ENCODE peak calls at places on chromosomes 6 and 20, in nine cellular contexts. O, K, W, M, F, I, U, S and L are unnamed samples.

GRCh38 chr6:135901776-135902524 is 50.4 kb downstream of the PDE7B start:
- DNase-seq in O (no peak), K (no peak), W (peak; percentile 92), M (peak; percentile 69), F (no peak), I (no peak), U (no peak), S (no peak), L (peak; percentile 72)

GRCh38 chr6:5333653-5334052 is 72.3 kb downstream of the FARS2 start:
- DNase-seq in O (no peak), K (no peak), W (peak; percentile 60), M (no peak), F (no peak), I (peak; percentile 57), U (no peak), S (no peak), L (no peak)

GRCh38 chr6:151154418-151154817 is 85.3 kb upstream of the AKAP12 start:
- DNase-seq in O (peak; percentile 40), K (no peak), W (no peak), M (peak; percentile 76), F (peak; percentile 25), I (peak; percentile 29), U (no peak), S (no peak), L (no peak)

GRCh38 chr6:31922942-31923341 is 4.6 kb upstream of the C2 start:
- DNase-seq in O (no peak), K (peak; percentile 25), W (no peak), M (no peak), F (peak; percentile 65), I (peak; percentile 73), U (no peak), S (no peak), L (no peak)

GRCh38 chr20:23047001-23047737 is 2.3 kb downstream of the THBD start:
- DNase-seq in O (no peak), K (no peak), W (no peak), M (no peak), F (no peak), I (no peak), U (no peak), S (no peak), L (no peak)

GRCh38 chr20:1876217-1876921 is 18.8 kb upstream of the SIRPA start:
- DNase-seq in O (no peak), K (no peak), W (no peak), M (no peak), F (no peak), I (no peak), U (no peak), S (no peak), L (no peak)

GRCh38 chr6:158031445-158032353 is 50.0 kb downstream of the SYNJ2 start:
- DNase-seq in O (peak; percentile 77), K (peak; percentile 58), W (peak; percentile 92), M (peak; percentile 74), F (peak; percentile 82), I (no peak), U (no peak), S (peak; percentile 78), L (peak; percentile 87)

GRCh38 chr6:93447874-93448273 is 28.5 kb upstream of the EPHA7 start:
- DNase-seq in O (no peak), K (no peak), W (no peak), M (no peak), F (no peak), I (no peak), U (no peak), S (no peak), L (no peak)

GRCh38 chr20:20358801-20359200 is 9.1 kb upstream of the INSM1 start:
- DNase-seq in O (no peak), K (no peak), W (no peak), M (no peak), F (no peak), I (no peak), U (no peak), S (no peak), L (no peak)

GRCh38 chr20:59751075-59751711 is 146.9 kb downstream of the PHACTR3 start:
- DNase-seq in O (peak; percentile 78), K (no peak), W (no peak), M (peak; percentile 77), F (peak; percentile 69), I (peak; percentile 52), U (peak; percentile 62), S (peak; percentile 58), L (peak; percentile 63)

GRCh38 chr6:55445648-55446204 is 118.5 kb downstream of the GFRAL start:
- DNase-seq in O (no peak), K (no peak), W (peak; percentile 12), M (no peak), F (peak; percentile 12), I (peak; percentile 12), U (peak; percentile 11), S (no peak), L (no peak)

GRCh38 chr6:14807130-14807529 is 438.7 kb upstream of the JARID2 start:
- DNase-seq in O (no peak), K (no peak), W (no peak), M (no peak), F (peak; percentile 30), I (no peak), U (no peak), S (no peak), L (no peak)

GRCh38 chr6:131761061-131761761 is 46.6 kb upstream of the ENPP1 start:
- DNase-seq in O (no peak), K (no peak), W (peak; percentile 90), M (no peak), F (no peak), I (no peak), U (no peak), S (no peak), L (no peak)

GRCh38 chr6:107731422-107732319 is 92.4 kb downstream of the SCML4 start:
- DNase-seq in O (no peak), K (peak; percentile 42), W (no peak), M (no peak), F (no peak), I (no peak), U (no peak), S (no peak), L (no peak)

GRCh38 chr6:3442444-3443220 is 14.2 kb downstream of the SLC22A23 start:
- DNase-seq in O (no peak), K (no peak), W (peak; percentile 92), M (no peak), F (peak; percentile 79), I (no peak), U (no peak), S (no peak), L (no peak)

GRCh38 chr6:65450451-65450850 is 256.6 kb downstream of the EYS start:
- DNase-seq in O (no peak), K (no peak), W (no peak), M (no peak), F (peak; percentile 3), I (no peak), U (no peak), S (no peak), L (no peak)

GRCh38 chr6:147022041-147022440 is 182.2 kb upstream of the STXBP5 start:
- DNase-seq in O (no peak), K (no peak), W (peak; percentile 88), M (no peak), F (no peak), I (no peak), U (no peak), S (no peak), L (no peak)
- H3K36me3 ChIP-seq in O (no peaks in the 10 kb centered on the region), K (no peaks in the 10 kb centered on the region), W (no peaks in the 10 kb centered on the region), M (no peaks in the 10 kb centered on the region), F (no peaks in the 10 kb centered on the region), I (no peaks in the 10 kb centered on the region), U (no peaks in the 10 kb centered on the region), S (no peaks in the 10 kb centered on the region), L (no peaks in the 10 kb centered on the region)

GRCh38 chr20:37237656-37238055 is 24.0 kb downstream of the GHRH start:
- DNase-seq in O (no peak), K (no peak), W (no peak), M (no peak), F (no peak), I (no peak), U (no peak), S (no peak), L (no peak)
- H3K36me3 ChIP-seq in O (no peaks in the 10 kb centered on the region), K (peaks cover 74% of the 10 kb centered on the region), W (peaks cover 71% of the 10 kb centered on the region), M (peaks cover 21% of the 10 kb centered on the region), F (peaks cover 96% of the 10 kb centered on the region), I (peaks cover 77% of the 10 kb centered on the region), U (peaks cover 98% of the 10 kb centered on the region), S (no peaks in the 10 kb centered on the region), L (peaks cover 96% of the 10 kb centered on the region)

DNA sequence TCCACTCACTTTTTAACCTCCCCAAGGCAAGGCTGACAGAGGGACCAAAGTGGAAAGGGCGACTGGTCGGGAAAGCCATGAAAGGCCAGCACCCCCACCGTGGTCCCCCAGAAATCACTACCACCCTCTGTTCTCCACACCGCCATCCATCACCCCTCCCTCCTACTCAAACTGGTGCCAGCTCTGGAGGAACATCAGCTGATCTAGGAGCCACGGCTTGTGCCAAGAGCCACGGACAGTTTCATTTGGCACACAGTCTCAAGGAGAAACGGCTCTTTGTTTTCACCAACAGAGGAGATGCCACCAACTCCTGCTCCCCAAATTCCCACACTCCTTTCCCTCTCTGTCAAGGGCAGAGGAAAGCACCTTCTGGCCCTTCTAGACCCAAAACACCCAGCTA is 26.0 kb downstream of the TBC1D7 start:
- DNase-seq in O (no peak), K (no peak), W (no peak), M (no peak), F (no peak), I (no peak), U (no peak), S (no peak), L (peak; percentile 56)
- H3K36me3 ChIP-seq in O (no peaks in the 10 kb centered on the region), K (peaks cover 7% of the 10 kb centered on the region), W (peaks cover 11% of the 10 kb centered on the region), M (no peaks in the 10 kb centered on the region), F (peaks cover 59% of the 10 kb centered on the region), I (peaks cover 24% of the 10 kb centered on the region), U (peaks cover 78% of the 10 kb centered on the region), S (no peaks in the 10 kb centered on the region), L (peaks cover 20% of the 10 kb centered on the region)

GRCh38 chr6:87674286-87674685 is 27.7 kb downstream of the AKIRIN2 start:
- DNase-seq in O (no peak), K (no peak), W (no peak), M (no peak), F (peak; percentile 12), I (no peak), U (no peak), S (no peak), L (no peak)

GRCh38 chr6:87671555-87672029 is 30.4 kb downstream of the AKIRIN2 start:
- DNase-seq in O (no peak), K (no peak), W (no peak), M (no peak), F (no peak), I (peak; percentile 97), U (no peak), S (no peak), L (no peak)

GRCh38 chr6:87673237-87673636 is 28.8 kb downstream of the AKIRIN2 start:
- DNase-seq in O (no peak), K (no peak), W (no peak), M (no peak), F (no peak), I (no peak), U (no peak), S (no peak), L (no peak)

GRCh38 chr6:87670707-87671106 is 31.3 kb downstream of the AKIRIN2 start:
- DNase-seq in O (no peak), K (no peak), W (no peak), M (no peak), F (no peak), I (no peak), U (no peak), S (no peak), L (no peak)

DNA sequence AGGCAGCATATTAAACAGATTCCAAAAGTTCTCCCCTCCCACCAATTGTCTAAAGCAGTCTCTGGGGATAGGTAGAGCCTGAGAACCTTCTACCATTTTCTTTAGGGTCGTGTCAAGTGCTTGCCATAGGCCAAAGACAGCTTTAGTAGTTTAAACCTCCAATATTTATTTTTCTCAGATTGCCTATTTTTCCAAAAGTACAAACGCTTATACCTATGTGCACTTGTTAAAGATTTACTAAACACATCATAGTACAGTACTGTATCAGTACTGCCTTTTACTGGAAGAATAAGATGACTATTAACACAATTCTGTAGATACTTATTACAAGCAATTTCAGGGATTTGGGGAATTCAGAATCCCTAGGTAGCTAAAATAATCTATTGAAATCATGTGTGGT is 29.4 kb downstream of the AKIRIN2 start:
- DNase-seq in O (no peak), K (no peak), W (no peak), M (no peak), F (no peak), I (peak; percentile 51), U (no peak), S (no peak), L (no peak)
- H3K36me3 ChIP-seq in O (no peaks in the 10 kb centered on the region), K (peaks cover 10% of the 10 kb centered on the region), W (peaks cover 26% of the 10 kb centered on the region), M (no peaks in the 10 kb centered on the region), F (peaks cover 65% of the 10 kb centered on the region), I (peaks cover 4% of the 10 kb centered on the region), U (peaks cover 42% of the 10 kb centered on the region), S (no peaks in the 10 kb centered on the region), L (peaks cover 19% of the 10 kb centered on the region)